ENCODE peak calls at places on chromosome 6, in eight cellular contexts. One of them, this sample, is unnamed.

GRCh38 chr6:150573041-150573681 is 26.5 kb upstream of the PLEKHG1 start:
- DNase-seq in psoas muscle: no peak
- DNase-seq in LHCN-M2: no peak
- DNase-seq in EL: no peak
- DNase-seq in dermis blood vessel endothelial cell: no peak
- DNase-seq in glutamatergic neuron: peak; percentile 50
- DNase-seq in NCI-H1105 treated with DMSO at 0.1 percent for 48 hours: no peak
- DNase-seq in heart right ventricle: no peak
- DNase-seq in this sample: no peak

GRCh38 chr6:148027201-148027600 is 315.4 kb upstream of the SASH1 start:
- DNase-seq in LHCN-M2: no peak
- DNase-seq in EL: no peak
- DNase-seq in psoas muscle: no peak
- DNase-seq in NCI-H1105 treated with DMSO at 0.1 percent for 48 hours: peak; percentile 80
- DNase-seq in glutamatergic neuron: no peak
- DNase-seq in dermis blood vessel endothelial cell: no peak
- DNase-seq in heart right ventricle: no peak
- DNase-seq in this sample: no peak

GRCh38 chr6:137358273-137358672 is 135.9 kb downstream of the OLIG3 start:
- DNase-seq in psoas muscle: no peak
- DNase-seq in NCI-H1105 treated with DMSO at 0.1 percent for 48 hours: peak; percentile 96
- DNase-seq in EL: no peak
- DNase-seq in LHCN-M2: peak; percentile 3
- DNase-seq in heart right ventricle: no peak
- DNase-seq in glutamatergic neuron: no peak
- DNase-seq in dermis blood vessel endothelial cell: no peak
- DNase-seq in this sample: no peak

GRCh38 chr6:112979830-112980229 is 632.7 kb downstream of the RFPL4B start:
- DNase-seq in EL: peak; percentile 82
- DNase-seq in glutamatergic neuron: no peak
- DNase-seq in NCI-H1105 treated with DMSO at 0.1 percent for 48 hours: peak; percentile 75
- DNase-seq in LHCN-M2: peak; percentile 77
- DNase-seq in dermis blood vessel endothelial cell: peak; percentile 82
- DNase-seq in heart right ventricle: no peak
- DNase-seq in psoas muscle: no peak
- DNase-seq in this sample: no peak

GRCh38 chr6:130676077-130676772 is 151.0 kb upstream of the SMLR1 start:
- DNase-seq in heart right ventricle: no peak
- DNase-seq in LHCN-M2: peak; percentile 79
- DNase-seq in glutamatergic neuron: no peak
- DNase-seq in NCI-H1105 treated with DMSO at 0.1 percent for 48 hours: peak; percentile 67
- DNase-seq in EL: no peak
- DNase-seq in dermis blood vessel endothelial cell: no peak
- DNase-seq in psoas muscle: no peak
- DNase-seq in this sample: no peak

GRCh38 chr6:147149092-147149491 is 55.1 kb upstream of the STXBP5 start:
- DNase-seq in psoas muscle: no peak
- DNase-seq in glutamatergic neuron: no peak
- DNase-seq in EL: no peak
- DNase-seq in NCI-H1105 treated with DMSO at 0.1 percent for 48 hours: no peak
- DNase-seq in heart right ventricle: no peak
- DNase-seq in dermis blood vessel endothelial cell: no peak
- DNase-seq in LHCN-M2: no peak
- DNase-seq in this sample: no peak

GRCh38 chr6:141552463-141552862 is 580.3 kb upstream of the GJE1 start:
- DNase-seq in LHCN-M2: peak; percentile 81
- DNase-seq in dermis blood vessel endothelial cell: peak; percentile 97
- DNase-seq in psoas muscle: no peak
- DNase-seq in NCI-H1105 treated with DMSO at 0.1 percent for 48 hours: peak; percentile 99
- DNase-seq in EL: peak; percentile 49
- DNase-seq in glutamatergic neuron: no peak
- DNase-seq in heart right ventricle: no peak
- DNase-seq in this sample: no peak

GRCh38 chr6:141726158-141726557 is 406.6 kb upstream of the GJE1 start:
- DNase-seq in heart right ventricle: no peak
- DNase-seq in LHCN-M2: peak; percentile 80
- DNase-seq in dermis blood vessel endothelial cell: peak; percentile 28
- DNase-seq in NCI-H1105 treated with DMSO at 0.1 percent for 48 hours: no peak
- DNase-seq in EL: no peak
- DNase-seq in psoas muscle: no peak
- DNase-seq in glutamatergic neuron: peak; percentile 17
- DNase-seq in this sample: no peak

GRCh38 chr6:157867155-157867559 is 44.1 kb downstream of the SNX9 start:
- DNase-seq in glutamatergic neuron: no peak
- DNase-seq in dermis blood vessel endothelial cell: peak; percentile 68
- DNase-seq in psoas muscle: no peak
- DNase-seq in NCI-H1105 treated with DMSO at 0.1 percent for 48 hours: no peak
- DNase-seq in heart right ventricle: no peak
- DNase-seq in EL: peak; percentile 47
- DNase-seq in LHCN-M2: peak; percentile 45
- DNase-seq in this sample: no peak

GRCh38 chr6:12265795-12266194 is 24.4 kb upstream of the EDN1 start:
- DNase-seq in psoas muscle: no peak
- DNase-seq in LHCN-M2: peak; percentile 46
- DNase-seq in EL: peak; percentile 78
- DNase-seq in heart right ventricle: no peak
- DNase-seq in glutamatergic neuron: no peak
- DNase-seq in NCI-H1105 treated with DMSO at 0.1 percent for 48 hours: no peak
- DNase-seq in dermis blood vessel endothelial cell: no peak
- DNase-seq in this sample: no peak

GRCh38 chr6:163354085-163354484 is 60.4 kb upstream of the QKI start:
- DNase-seq in heart right ventricle: no peak
- DNase-seq in glutamatergic neuron: no peak
- DNase-seq in dermis blood vessel endothelial cell: peak; percentile 67
- DNase-seq in LHCN-M2: no peak
- DNase-seq in NCI-H1105 treated with DMSO at 0.1 percent for 48 hours: no peak
- DNase-seq in psoas muscle: no peak
- DNase-seq in EL: peak; percentile 44
- DNase-seq in this sample: no peak

GRCh38 chr6:100099189-100100074 is 105.4 kb upstream of the MCHR2 start:
- DNase-seq in psoas muscle: no peak
- DNase-seq in glutamatergic neuron: no peak
- DNase-seq in heart right ventricle: no peak
- DNase-seq in dermis blood vessel endothelial cell: peak; percentile 44
- DNase-seq in EL: peak; percentile 43
- DNase-seq in NCI-H1105 treated with DMSO at 0.1 percent for 48 hours: peak; percentile 60
- DNase-seq in LHCN-M2: peak; percentile 39
- DNase-seq in this sample: no peak

GRCh38 chr6:27059621-27060425 is 187.7 kb upstream of the PRSS16 start:
- DNase-seq in dermis blood vessel endothelial cell: no peak
- DNase-seq in NCI-H1105 treated with DMSO at 0.1 percent for 48 hours: peak; percentile 91
- DNase-seq in psoas muscle: no peak
- DNase-seq in LHCN-M2: no peak
- DNase-seq in glutamatergic neuron: no peak
- DNase-seq in heart right ventricle: no peak
- DNase-seq in EL: peak; percentile 2
- DNase-seq in this sample: no peak

GRCh38 chr6:1864496-1864895 is 254.8 kb downstream of the FOXC1 start:
- DNase-seq in glutamatergic neuron: no peak
- DNase-seq in psoas muscle: no peak
- DNase-seq in dermis blood vessel endothelial cell: no peak
- DNase-seq in LHCN-M2: no peak
- DNase-seq in EL: peak; percentile 21
- DNase-seq in NCI-H1105 treated with DMSO at 0.1 percent for 48 hours: peak; percentile 14
- DNase-seq in heart right ventricle: no peak
- DNase-seq in this sample: no peak

GRCh38 chr6:151962246-151962846 is 154.9 kb downstream of the ESR1 start:
- DNase-seq in glutamatergic neuron: no peak
- DNase-seq in EL: peak; percentile 50
- DNase-seq in NCI-H1105 treated with DMSO at 0.1 percent for 48 hours: no peak
- DNase-seq in dermis blood vessel endothelial cell: no peak
- DNase-seq in heart right ventricle: no peak
- DNase-seq in LHCN-M2: peak; percentile 83
- DNase-seq in psoas muscle: no peak
- DNase-seq in this sample: no peak

GRCh38 chr6:5082487-5083306 is 2.4 kb upstream of the PPP1R3G start:
- DNase-seq in NCI-H1105 treated with DMSO at 0.1 percent for 48 hours: no peak
- DNase-seq in EL: peak; percentile 98
- DNase-seq in heart right ventricle: no peak
- DNase-seq in glutamatergic neuron: no peak
- DNase-seq in LHCN-M2: peak; percentile 56
- DNase-seq in psoas muscle: peak; percentile 51
- DNase-seq in dermis blood vessel endothelial cell: no peak
- DNase-seq in this sample: no peak

GRCh38 chr6:81480139-81480538 is 272.3 kb downstream of the TENT5A start:
- DNase-seq in NCI-H1105 treated with DMSO at 0.1 percent for 48 hours: no peak
- DNase-seq in heart right ventricle: no peak
- DNase-seq in EL: no peak
- DNase-seq in glutamatergic neuron: no peak
- DNase-seq in LHCN-M2: no peak
- DNase-seq in dermis blood vessel endothelial cell: no peak
- DNase-seq in psoas muscle: no peak
- DNase-seq in this sample: no peak